ENCODE peak calls at places on chromosomes 12 and 14, in four cellular contexts. P, L, B and M are unnamed samples.

GRCh38 chr14:99737451-99737951 is 53.4 kb downstream of the CYP46A1 start:
- DNase-seq in L (peak), B (no peak), P (no peak), M (no peak)

GRCh38 chr14:56650075-56650474 is 70.5 kb downstream of the TMEM260 start:
- DNase-seq in L (no peak), B (no peak), P (no peak), M (no peak)

GRCh38 chr14:90093942-90094595 is 32.3 kb downstream of the KCNK13 start:
- DNase-seq in P (no peak), L (peak), B (peak), M (no peak)

GRCh38 chr12:20567413-20567812 is 127.7 kb upstream of the SLCO1C1 start:
- DNase-seq in B (no peak), L (no peak), P (no peak), M (no peak)

GRCh38 chr14:32190713-32191112 is 11.1 kb upstream of the RNU6-7 start:
- DNase-seq in P (no peak), B (no peak), L (no peak), M (no peak)

GRCh38 chr12:89067436-89067835 is 284.9 kb downstream of the DUSP6 start:
- DNase-seq in B (peak), P (no peak), L (peak), M (peak)

GRCh38 chr14:85599939-85600338 is 70.0 kb downstream of the FLRT2 start:
- DNase-seq in B (no peak), P (no peak), L (no peak), M (no peak)

GRCh38 chr14:85463512-85463911 is 66.4 kb upstream of the FLRT2 start:
- DNase-seq in P (no peak), B (no peak), L (no peak), M (no peak)

GRCh38 chr14:55221186-55221585 is 29.8 kb upstream of the DLGAP5 start:
- DNase-seq in P (no peak), B (peak), L (peak), M (peak)

GRCh38 chr12:29320295-29321090 is 60.5 kb downstream of the ERGIC2 start:
- DNase-seq in B (peak), L (peak), P (no peak), M (no peak)

GRCh38 chr12:131950182-131950913 is 606 bp downstream of the EP400 start:
- DNase-seq in P (peak), B (no peak), L (peak), M (no peak)

GRCh38 chr12:34300376-34301250 is 278.3 kb downstream of the ALG10 start:
- DNase-seq in L (no peak), P (no peak), B (no peak), M (no peak)

GRCh38 chr14:54711812-54712211 is 144.9 kb downstream of the SAMD4A start:
- DNase-seq in B (no peak), L (no peak), P (no peak), M (no peak)

GRCh38 chr14:28895389-28895788 is 128.8 kb downstream of the FOXG1 start:
- DNase-seq in P (no peak), L (no peak), B (no peak), M (no peak)
- H3K4me2 ChIP-seq in P (no peak), L (no peak), B (no peak), M (no peak)

GRCh38 chr12:6829532-6830220 is 1.5 kb downstream of the P3H3 start:
- DNase-seq in L (no peak), P (peak), B (no peak), M (no peak)
- TF ChIP-seq CTCF in L (no peak), P (peak), B (peak), M (no peak)

GRCh38 chr12:109736552-109737108 is 23.0 kb downstream of the FAM222A start:
- DNase-seq in L (no peak), P (peak), B (peak), M (no peak)

GRCh38 chr12:109735051-109735521 is 21.5 kb downstream of the FAM222A start:
- DNase-seq in L (no peak), P (no peak), B (no peak), M (no peak)

GRCh38 chr12:109734219-109735000 is 20.8 kb downstream of the FAM222A start:
- DNase-seq in L (peak), B (no peak), P (peak), M (no peak)

GRCh38 chr12:109737111-109737510 is 23.5 kb downstream of the FAM222A start:
- DNase-seq in B (no peak), L (no peak), P (no peak), M (no peak)

DNA sequence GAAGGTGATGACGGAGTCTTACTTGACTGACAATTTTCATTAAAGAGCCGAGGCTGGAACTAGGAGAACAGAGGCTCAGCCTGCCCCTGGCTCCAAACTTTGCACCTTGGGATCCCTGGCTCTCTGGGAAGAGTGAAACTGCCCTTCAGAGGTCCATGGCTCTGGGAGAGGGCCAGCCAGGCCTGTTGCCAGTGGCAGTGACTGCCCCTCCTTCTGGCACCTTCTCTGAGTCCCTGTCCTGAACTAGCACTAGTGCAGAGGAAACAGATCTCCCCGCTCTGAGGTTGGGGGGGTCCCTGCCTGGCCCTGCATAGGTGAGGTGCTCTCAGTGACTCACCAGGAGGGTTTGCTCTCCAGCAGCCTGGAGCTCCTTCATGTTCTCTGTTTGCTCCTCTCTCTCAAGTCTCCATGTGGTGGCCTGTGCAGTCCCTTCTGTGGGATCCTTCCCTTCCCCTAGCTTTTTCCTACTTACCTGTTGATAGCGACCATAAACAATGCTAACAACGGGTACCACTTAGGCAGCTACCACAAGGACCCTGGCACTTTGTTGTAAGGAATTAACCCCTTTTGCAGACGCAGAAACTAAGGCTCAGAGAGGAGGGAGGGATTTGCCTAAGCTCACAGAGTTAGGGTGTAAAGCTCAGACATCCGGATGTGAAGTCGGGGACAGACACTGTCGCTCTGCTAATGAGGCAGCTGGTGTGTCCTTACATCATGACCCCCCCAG is 22.4 kb downstream of the FAM222A start:
- DNase-seq in P (no peak), L (no peak), B (no peak), M (no peak)
- H3K4me2 ChIP-seq in P (peak), L (no peak), B (no peak), M (no peak)

DNA sequence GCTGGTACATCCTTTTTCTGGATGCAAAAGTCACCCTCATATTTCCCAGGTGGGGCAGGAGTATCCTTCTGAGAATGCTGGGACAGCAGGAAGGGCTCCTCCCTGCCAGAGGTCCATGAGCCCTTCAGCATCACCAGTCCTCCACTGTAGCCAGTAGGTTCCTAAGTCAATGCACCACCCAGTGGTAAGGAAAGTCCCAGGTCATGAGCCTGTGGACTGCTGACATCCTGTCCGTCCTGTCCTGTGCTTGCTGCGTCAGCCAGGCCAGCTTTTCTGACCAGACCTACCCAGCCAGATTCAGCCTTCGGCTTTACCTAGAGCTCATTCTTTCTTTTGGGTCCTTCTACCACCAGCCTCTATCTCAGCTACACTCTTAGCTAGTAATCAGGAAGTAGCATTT is 23.0 kb upstream of the ACTN1 start:
- DNase-seq in B (no peak), P (peak), L (peak), M (peak)
- TF ChIP-seq CTCF in B (peak), P (no peak), L (no peak), M (peak)

GRCh38 chr14:103871596-103872480 is 24.5 kb upstream of the PPP1R13B start:
- DNase-seq in P (peak), B (no peak), L (no peak), M (peak)
- H3K4me2 ChIP-seq in P (peak), B (no peak), L (peak), M (no peak)

GRCh38 chr14:102517412-102518062 is 8.0 kb upstream of the ANKRD9 start:
- DNase-seq in L (no peak), B (no peak), P (peak), M (no peak)

GRCh38 chr14:102516531-102517411 is 7.2 kb upstream of the ANKRD9 start:
- DNase-seq in L (peak), B (no peak), P (peak), M (peak)

GRCh38 chr14:102513899-102514772 is 4.6 kb upstream of the ANKRD9 start:
- DNase-seq in P (no peak), B (no peak), L (no peak), M (no peak)

GRCh38 chr14:102512713-102513373 is 3.3 kb upstream of the ANKRD9 start:
- DNase-seq in P (no peak), B (no peak), L (no peak), M (no peak)

GRCh38 chr14:102514987-102515733 is 5.6 kb upstream of the ANKRD9 start:
- DNase-seq in P (no peak), B (no peak), L (no peak), M (no peak)
- TF ChIP-seq CTCF in P (no peak), B (no peak), L (no peak), M (no peak)

GRCh38 chr12:26790645-26790994 is 42.4 kb downstream of the ITPR2 start:
- DNase-seq in L (no peak), B (no peak), P (no peak), M (no peak)
- H3K4me2 ChIP-seq in L (no peak), B (no peak), P (no peak), M (no peak)